ENCODE peak calls at places on chromosomes 3 and 15, in seven cellular contexts. X, L, Q, T, F, O and R are unnamed samples.

GRCh38 chr3:188661801-188662200 is 507.8 kb downstream of the LPP start:
- DNase-seq in L (no peak), O (no peak), F (no peak), T (no peak), X (no peak), Q (no peak), R (no peak)

GRCh38 chr3:148528024-148528423 is 169.7 kb upstream of the AGTR1 start:
- DNase-seq in O (no peak), F (no peak), Q (no peak), T (no peak), X (no peak), L (no peak), R (no peak)

GRCh38 chr15:61753018-61753710 is 307.1 kb downstream of the VPS13C start:
- DNase-seq in Q (no peak), T (no peak), X (no peak), O (no peak), F (no peak), L (no peak), R (no peak)

GRCh38 chr3:18643290-18643689 is 218.2 kb upstream of the SATB1 start:
- DNase-seq in T (peak; percentile 17), F (no peak), L (no peak), O (no peak), Q (no peak), X (no peak), R (no peak)

GRCh38 chr3:5057217-5057616 is 64.9 kb upstream of the ARL8B start:
- DNase-seq in O (no peak), Q (no peak), F (no peak), X (no peak), T (no peak), L (no peak), R (no peak)

GRCh38 chr3:86702381-86702958 is 288.5 kb downstream of the VGLL3 start:
- DNase-seq in O (no peak), Q (no peak), L (peak; percentile 23), F (peak; percentile 2), T (no peak), X (no peak), R (no peak)

GRCh38 chr15:101568304-101568703 is 78.8 kb upstream of the PCSK6 start:
- DNase-seq in L (no peak), O (no peak), T (no peak), X (no peak), Q (no peak), F (no peak), R (no peak)

GRCh38 chr3:52529376-52530333 is 4.0 kb downstream of the NT5DC2 start:
- DNase-seq in Q (no peak), O (no peak), L (no peak), X (peak; percentile 58), T (no peak), F (no peak), R (peak; percentile 77)

GRCh38 chr3:13474021-13474420 is 6.1 kb upstream of the HDAC11 start:
- DNase-seq in L (no peak), T (no peak), O (no peak), X (no peak), Q (no peak), F (no peak), R (no peak)

GRCh38 chr3:56251343-56251945 is 216.8 kb downstream of the ERC2 start:
- DNase-seq in O (peak; percentile 38), X (no peak), T (peak; percentile 2), Q (no peak), F (peak; percentile 19), L (peak; percentile 70), R (no peak)

GRCh38 chr3:78825118-78825857 is 942.5 kb downstream of the ROBO1 start:
- DNase-seq in X (no peak), O (no peak), L (no peak), F (no peak), Q (no peak), T (no peak), R (no peak)

GRCh38 chr15:71790081-71790480 is 20.3 kb upstream of the NR2E3 start:
- DNase-seq in X (no peak), T (no peak), L (no peak), Q (no peak), F (no peak), O (no peak), R (no peak)

GRCh38 chr15:95202569-95203349 is 971.4 kb downstream of the MCTP2 start:
- DNase-seq in X (no peak), T (no peak), F (no peak), Q (no peak), L (no peak), O (no peak), R (no peak)

GRCh38 chr15:89475688-89476087 is 20.7 kb downstream of the RHCG start:
- DNase-seq in T (no peak), O (no peak), X (no peak), Q (no peak), F (no peak), L (no peak), R (no peak)

DNA sequence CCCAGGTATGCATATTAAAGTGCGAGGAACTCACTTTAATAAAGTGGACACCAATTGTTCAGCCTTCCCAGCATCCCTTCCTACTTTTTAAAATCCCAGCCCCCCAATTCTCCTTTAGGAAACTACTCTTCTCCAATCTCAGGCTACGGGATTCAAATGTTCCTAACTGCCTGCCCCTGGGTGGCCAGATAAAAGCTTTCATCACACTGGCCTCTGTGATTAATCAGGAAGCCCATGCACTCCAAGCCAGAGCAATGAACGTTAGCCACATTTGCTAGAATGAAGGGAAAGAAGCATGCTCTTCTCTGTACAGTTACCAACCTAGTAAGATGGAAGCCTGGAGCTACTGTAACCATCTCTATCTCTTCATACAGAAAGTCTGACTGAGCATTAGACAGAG is 250.3 kb upstream of the UBE2E2 start:
- DNase-seq in Q (no peak), O (no peak), X (no peak), L (no peak), T (no peak), F (no peak), R (no peak)
- H3K27ac ChIP-seq in Q (no peak overlapping the region), O (no peak overlapping the region), X (no peak overlapping the region), L (no peak overlapping the region), T (no peak overlapping the region), F (no peak overlapping the region), R (no peak overlapping the region)

GRCh38 chr3:50238549-50239026 is 2.6 kb downstream of the GNAI2 start:
- DNase-seq in L (no peak), F (no peak), Q (no peak), X (peak; percentile 91), O (peak; percentile 90), T (no peak), R (peak; percentile 94)
- H3K4me1 ChIP-seq in L (peaks cover 67% of the 10 kb centered on the region), F (peaks cover 30% of the 10 kb centered on the region), Q (peaks cover 54% of the 10 kb centered on the region), X (no peaks in the 10 kb centered on the region), O (peaks cover 36% of the 10 kb centered on the region), T (peaks cover 67% of the 10 kb centered on the region), R (peaks cover 25% of the 10 kb centered on the region)

DNA sequence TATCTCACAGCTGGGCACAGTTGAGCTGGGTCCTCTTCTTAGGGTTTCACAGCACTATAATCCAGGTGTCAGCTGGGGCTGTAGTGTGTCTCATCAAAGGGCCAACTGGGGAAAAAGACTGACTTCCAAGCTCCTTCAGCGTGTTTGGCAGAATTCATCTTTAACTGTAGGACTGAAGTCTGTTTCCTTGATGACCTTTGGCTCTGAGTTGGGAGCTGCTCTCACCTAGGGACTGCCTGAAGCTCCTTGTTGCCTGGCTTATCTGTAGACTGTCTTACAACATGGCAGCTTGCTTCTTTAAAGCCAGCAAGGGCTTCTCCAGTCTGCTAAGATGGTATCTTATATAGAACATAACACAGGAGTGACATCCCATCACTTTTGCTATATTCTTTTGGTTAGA is 5.3 kb upstream of the VPS33B start:
- DNase-seq in X (no peak), O (no peak), L (no peak), F (no peak), Q (no peak), T (no peak), R (no peak)
- H3K27ac ChIP-seq in X (no peak overlapping the region), O (no peak overlapping the region), L (no peak overlapping the region), F (no peak overlapping the region), Q (no peak overlapping the region), T (no peak overlapping the region), R (no peak overlapping the region)

GRCh38 chr3:39724233-39724846 is 85.1 kb upstream of the MYRIP start:
- DNase-seq in F (no peak), O (no peak), X (no peak), T (no peak), L (peak; percentile 42), Q (no peak), R (no peak)

GRCh38 chr3:39721076-39721475 is 88.3 kb upstream of the MYRIP start:
- DNase-seq in L (no peak), O (no peak), F (no peak), Q (no peak), T (no peak), X (no peak), R (no peak)

GRCh38 chr3:39716849-39717248 is 92.6 kb upstream of the MYRIP start:
- DNase-seq in X (no peak), L (no peak), T (no peak), F (no peak), Q (no peak), O (no peak), R (no peak)

GRCh38 chr3:39718674-39719595 is 90.5 kb upstream of the MYRIP start:
- DNase-seq in L (no peak), T (no peak), Q (no peak), O (no peak), X (no peak), F (no peak), R (no peak)
- H3K4me1 ChIP-seq in L (no peaks in the 10 kb centered on the region), T (no peaks in the 10 kb centered on the region), Q (no peaks in the 10 kb centered on the region), O (no peaks in the 10 kb centered on the region), X (no peaks in the 10 kb centered on the region), F (no peaks in the 10 kb centered on the region), R (no peaks in the 10 kb centered on the region)

DNA sequence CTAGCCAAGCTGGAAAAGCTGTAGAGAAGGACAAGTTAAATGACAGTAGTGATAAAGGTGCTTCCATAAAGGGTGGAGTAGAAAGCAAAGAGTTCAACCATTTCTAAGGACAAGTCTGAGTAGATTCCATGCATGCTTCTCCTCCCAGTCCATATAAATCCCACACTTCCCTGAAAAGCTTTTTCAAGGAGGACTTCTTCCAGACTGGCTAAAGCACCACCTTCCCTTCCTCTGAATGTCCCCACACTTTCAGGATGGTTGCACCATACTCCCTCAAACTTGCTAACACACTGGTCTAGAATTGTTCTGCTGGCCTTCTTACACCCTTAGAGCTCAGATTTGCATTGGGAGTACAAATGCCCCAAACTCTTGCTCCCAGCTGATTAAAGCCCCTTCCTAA is 40.9 kb downstream of the FBN1 start:
- DNase-seq in F (no peak), O (no peak), T (no peak), X (no peak), L (no peak), Q (no peak), R (no peak)
- H3K27ac ChIP-seq in F (no peak overlapping the region), O (no peak overlapping the region), T (no peak overlapping the region), X (peak overlapping the region; percentile 51), L (no peak overlapping the region), Q (no peak overlapping the region), R (no peak overlapping the region)

DNA sequence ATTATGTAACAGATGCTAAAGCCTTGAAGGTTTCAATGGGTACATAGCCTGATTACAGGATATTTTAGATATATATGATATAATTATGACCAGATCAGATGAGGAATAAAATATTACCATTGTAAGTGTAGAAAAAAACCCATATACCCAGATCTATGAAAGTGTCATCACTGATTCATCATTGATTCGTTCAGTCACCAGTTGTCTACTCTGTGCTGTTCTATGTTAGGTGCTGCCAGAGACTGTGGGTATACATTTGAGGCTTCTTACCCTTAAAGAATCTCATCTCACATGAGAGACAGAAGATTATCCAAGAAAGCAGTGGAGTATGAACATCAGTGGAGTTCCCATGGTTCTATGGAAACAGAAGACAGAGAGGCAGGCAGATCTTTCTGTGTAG is 92.2 kb downstream of the MBNL1 start:
- DNase-seq in F (no peak), T (no peak), L (no peak), O (no peak), X (no peak), Q (no peak), R (no peak)
- H3K4me1 ChIP-seq in F (peaks cover 64% of the 10 kb centered on the region), T (peaks cover 74% of the 10 kb centered on the region), L (peaks cover 13% of the 10 kb centered on the region), O (peaks cover 7% of the 10 kb centered on the region), X (peaks cover 20% of the 10 kb centered on the region), Q (peaks cover 12% of the 10 kb centered on the region), R (peaks cover 6% of the 10 kb centered on the region)